ENCODE peak calls at places on chromosomes 3 and 15, in nine cellular contexts. U is CD4-positive, CD25-positive, alpha-beta regulatory T cell; C is lower lobe of right lung; Q is brain microvascular endothelial cell; B is cardiac muscle cell; E is dorsolateral prefrontal cortex; Z is left ventricle myocardium inferior; L is fibroblast of lung; F is tibial nerve. D is an unnamed sample.

GRCh38 chr3:63386568-63386967 is 108.5 kb downstream of the SYNPR start:
- DNase-seq in L (no peak), E (no peak), C (no peak), B (no peak), U (no peak), F (no peak), Z (no peak), Q (no peak), D (no peak)

GRCh38 chr15:70156781-70157261 is 59.1 kb upstream of the TLE3 start:
- DNase-seq in F (no peak), E (peak), Q (no peak), C (no peak), L (peak), U (no peak), B (peak), Z (peak), D (no peak)

GRCh38 chr3:31240013-31240412 is 292.7 kb upstream of the STT3B start:
- DNase-seq in C (no peak), Z (no peak), E (no peak), U (no peak), L (no peak), B (no peak), Q (no peak), F (no peak), D (no peak)

GRCh38 chr15:95169701-95170459 is 938.5 kb downstream of the MCTP2 start:
- DNase-seq in B (no peak), L (peak), Z (no peak), C (no peak), U (no peak), F (peak), Q (no peak), E (peak), D (peak)

GRCh38 chr15:98609144-98609852 is 39.0 kb upstream of the IGF1R start:
- DNase-seq in C (no peak), Z (no peak), L (peak), B (peak), U (no peak), F (no peak), Q (peak), E (no peak), D (no peak)

GRCh38 chr15:40929730-40930429 is 740 bp downstream of the DLL4 start:
- DNase-seq in E (no peak), B (peak), U (no peak), L (peak), F (no peak), C (peak), Z (peak), Q (peak), D (peak)

GRCh38 chr3:175940881-175941280 is 1081.7 kb downstream of the NAALADL2 start:
- DNase-seq in F (no peak), B (no peak), Q (no peak), L (no peak), E (no peak), Z (no peak), C (no peak), U (no peak), D (no peak)

GRCh38 chr3:67635806-67636205 is 18.6 kb downstream of the SUCLG2 start:
- DNase-seq in Q (peak), C (no peak), B (no peak), E (no peak), L (peak), Z (no peak), U (no peak), F (no peak), D (no peak)

GRCh38 chr3:59126436-59126835 is 76.6 kb upstream of the CFAP20DC start:
- DNase-seq in E (no peak), B (no peak), U (no peak), Q (no peak), L (no peak), C (no peak), Z (no peak), F (no peak), D (no peak)

GRCh38 chr15:89823836-89824606 is 9.4 kb upstream of the ANPEP start:
- DNase-seq in B (no peak), L (no peak), C (no peak), U (no peak), Q (no peak), Z (no peak), F (no peak), E (no peak), D (peak)
- H3K27ac ChIP-seq in B (no peak), L (peak), C (peak), U (no peak), Q (no peak), Z (no peak), F (no peak), E (no peak), D (no peak)

GRCh38 chr3:171936231-171936841 is 93.2 kb downstream of the TMEM212 start:
- DNase-seq in L (peak), Q (peak), Z (no peak), E (no peak), B (peak), U (no peak), F (no peak), C (peak), D (peak)
- H3K4me3 ChIP-seq in L (no peak), Q (no peak), Z (no peak), E (no peak), B (no peak), U (no peak), F (no peak), C (no peak), D (no peak)

GRCh38 chr3:143979041-143979440 is 7.4 kb downstream of the DIPK2A start:
- DNase-seq in E (no peak), F (no peak), C (no peak), Z (no peak), Q (no peak), U (no peak), L (no peak), B (no peak), D (no peak)
- H3K27ac ChIP-seq in E (peak), F (no peak), C (no peak), Z (no peak), Q (no peak), U (no peak), L (no peak), B (no peak), D (peak)

DNA sequence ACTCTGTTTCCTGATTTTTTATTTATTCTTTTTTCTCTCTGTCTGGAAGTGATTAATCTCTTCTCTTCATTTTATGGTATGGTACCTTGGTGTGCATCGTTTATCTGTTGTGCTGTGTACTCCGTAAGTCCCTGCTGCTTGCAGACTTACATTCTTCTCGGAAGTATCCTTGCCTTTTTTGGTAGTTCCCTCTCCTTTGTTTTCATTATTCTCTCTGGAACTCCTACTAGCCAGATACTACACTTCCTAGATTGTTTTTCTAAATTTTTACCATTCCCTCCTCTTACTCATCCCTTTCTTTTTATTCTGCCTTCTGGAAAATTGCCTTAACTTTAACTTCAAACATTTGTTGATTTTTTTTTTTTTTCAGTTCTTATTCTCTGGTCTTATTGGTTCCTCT is 27.2 kb downstream of the PIK3CA start:
- DNase-seq in Q (no peak), Z (no peak), L (no peak), E (no peak), U (no peak), C (no peak), B (no peak), F (no peak), D (no peak)
- H3K4me3 ChIP-seq in Q (no peak), Z (no peak), L (no peak), E (no peak), U (no peak), C (no peak), B (no peak), F (no peak), D (no peak)

DNA sequence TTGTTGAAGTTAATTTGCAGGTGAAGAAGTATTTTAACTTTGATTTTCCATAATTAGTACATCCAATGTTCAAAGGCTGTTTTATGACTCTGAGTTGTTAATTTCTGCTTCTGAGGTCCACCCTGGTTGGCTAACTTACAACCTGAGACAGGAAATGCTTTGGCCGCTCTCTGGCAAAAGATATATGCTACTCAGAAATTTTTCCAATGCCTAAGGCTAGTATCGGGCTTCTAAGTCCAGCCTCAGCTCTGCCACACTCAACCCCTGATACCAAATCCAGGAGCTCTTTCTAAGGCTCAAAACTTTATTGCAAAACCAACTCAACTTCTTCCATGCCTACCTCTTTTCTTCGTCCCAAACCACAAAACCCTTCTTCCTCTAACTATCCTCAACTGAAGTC is 192.9 kb downstream of the NEK10 start:
- DNase-seq in F (no peak), B (no peak), L (no peak), Z (no peak), Q (no peak), E (no peak), C (no peak), U (no peak), D (no peak)
- H3K27ac ChIP-seq in F (no peak), B (no peak), L (no peak), Z (no peak), Q (no peak), E (no peak), C (no peak), U (no peak), D (no peak)

GRCh38 chr15:80586141-80586540 is 109.0 kb upstream of the ABHD17C start:
- DNase-seq in Q (no peak), B (no peak), Z (no peak), U (no peak), L (no peak), F (no peak), C (no peak), E (no peak), D (no peak)

GRCh38 chr15:80587007-80587406 is 108.1 kb upstream of the ABHD17C start:
- DNase-seq in B (no peak), Z (no peak), E (no peak), F (no peak), C (no peak), Q (no peak), L (no peak), U (no peak), D (no peak)

GRCh38 chr15:80584561-80584964 is 110.5 kb upstream of the ABHD17C start:
- DNase-seq in B (no peak), F (no peak), Z (no peak), E (no peak), L (no peak), C (no peak), Q (no peak), U (no peak), D (no peak)

GRCh38 chr15:80584973-80585372 is 110.1 kb upstream of the ABHD17C start:
- DNase-seq in F (no peak), L (no peak), B (peak), Q (no peak), C (no peak), Z (no peak), U (no peak), E (no peak), D (no peak)

GRCh38 chr15:80585544-80586018 is 109.5 kb upstream of the ABHD17C start:
- DNase-seq in Q (no peak), C (no peak), F (no peak), Z (no peak), B (no peak), L (no peak), E (no peak), U (no peak), D (no peak)
- H3K4me3 ChIP-seq in Q (no peak), C (no peak), F (no peak), Z (no peak), B (no peak), L (no peak), E (no peak), U (no peak), D (no peak)